ENCODE peak calls at places on chromosomes 4 and X, in eight cellular contexts. K is astrocyte of the spinal cord; U is RCC 7860; J is dorsolateral prefrontal cortex; M is GM03348; Z is cardiac muscle cell; B is activated naive CD8-positive, alpha-beta T cell treated with anti-CD3 and anti-CD28 coated beads for 36 hours; A is GF-D8. F is an unnamed sample.

GRCh38 chr4:56731857-56732256 is 50.8 kb upstream of the HOPX start:
- DNase-seq in J (no peak), A (no peak), B (no peak), K (no peak), Z (no peak), U (no peak), M (no peak), F (no peak)

GRCh38 chr4:153432971-153433752 is 33.0 kb upstream of the TMEM131L start:
- DNase-seq in J (no peak), Z (peak), U (peak), B (peak), M (peak), A (peak), K (peak), F (no peak)

GRCh38 chrX:18654873-18655836 is 16.8 kb downstream of the RS1 start:
- DNase-seq in U (no peak), M (no peak), B (no peak), A (no peak), Z (no peak), J (no peak), K (peak), F (no peak)

GRCh38 chrX:10110984-10111363 is 45.8 kb upstream of the CLCN4 start:
- DNase-seq in K (no peak), B (peak), U (no peak), J (no peak), A (no peak), M (peak), Z (no peak), F (no peak)

GRCh38 chr4:786861-787300 is 39.0 kb downstream of the CPLX1 start:
- DNase-seq in B (no peak), U (no peak), K (no peak), J (no peak), Z (no peak), M (no peak), A (no peak), F (no peak)

GRCh38 chr4:62917649-62918048 is 1491.6 kb downstream of the TECRL start:
- DNase-seq in J (no peak), B (no peak), U (no peak), Z (no peak), M (no peak), K (no peak), A (no peak), F (no peak)

GRCh38 chrX:129577473-129577872 is 37.4 kb downstream of the OCRL start:
- DNase-seq in A (no peak), U (peak), J (no peak), B (no peak), K (peak), Z (no peak), M (peak), F (no peak)

GRCh38 chrX:46904626-46905025 is 7.6 kb upstream of the JADE3 start:
- DNase-seq in B (no peak), K (no peak), M (no peak), J (no peak), Z (no peak), A (no peak), U (no peak), F (no peak)

GRCh38 chrX:107290019-107290418 is 83.6 kb downstream of the DNAAF6 start:
- DNase-seq in J (no peak), U (no peak), A (no peak), Z (no peak), K (no peak), B (no peak), M (no peak), F (no peak)

GRCh38 chrX:96538104-96538725 is 146.4 kb upstream of the DIAPH2 start:
- DNase-seq in M (no peak), A (no peak), U (no peak), B (no peak), J (no peak), Z (no peak), K (no peak), F (no peak)

GRCh38 chrX:53320543-53321215 is 39.3 kb upstream of the IQSEC2 start:
- DNase-seq in M (peak), Z (peak), B (peak), K (no peak), U (no peak), J (no peak), A (no peak), F (no peak)

GRCh38 chr4:155541716-155542115 is 124.9 kb upstream of the GUCY1A1 start:
- DNase-seq in U (no peak), M (no peak), Z (no peak), A (no peak), K (no peak), J (no peak), B (no peak), F (no peak)

GRCh38 chr4:83585982-83586508 is 50.1 kb downstream of the GPAT3 start:
- DNase-seq in B (no peak), U (no peak), A (no peak), M (no peak), K (no peak), Z (no peak), J (no peak), F (no peak)

GRCh38 chr4:38782452-38783108 is at the start of gene TLR10:
- DNase-seq in M (peak), U (peak), B (no peak), Z (peak), A (no peak), J (no peak), K (peak), F (no peak)

GRCh38 chrX:129959493-129959832 is 23.0 kb upstream of the BCORL1 start:
- DNase-seq in A (no peak), J (no peak), M (peak), Z (peak), B (no peak), U (no peak), K (no peak), F (no peak)

GRCh38 chrX:13888284-13888683 is 71.4 kb upstream of the GPM6B start:
- DNase-seq in J (peak), U (no peak), K (no peak), M (no peak), A (no peak), B (no peak), Z (no peak), F (no peak)

GRCh38 chr4:72496119-72496518 is 72.9 kb downstream of the ADAMTS3 start:
- DNase-seq in J (no peak), M (peak), K (peak), B (no peak), Z (no peak), U (peak), A (no peak), F (no peak)

GRCh38 chr4:147853706-147854105 is 121.8 kb downstream of the ARHGAP10 start:
- DNase-seq in M (peak), K (no peak), J (no peak), A (no peak), B (no peak), U (no peak), Z (no peak), F (no peak)

GRCh38 chrX:137926090-137926489 is 360.2 kb downstream of the ZIC3 start:
- DNase-seq in K (peak), Z (peak), A (no peak), U (no peak), J (no peak), B (no peak), M (no peak), F (no peak)

GRCh38 chr4:84482564-84483563 is 16.2 kb downstream of the NKX6-1 start:
- DNase-seq in Z (peak), K (no peak), B (no peak), U (no peak), A (no peak), M (no peak), J (no peak), F (no peak)

GRCh38 chrX:84747516-84747915 is 245.3 kb upstream of the HDX start:
- DNase-seq in U (no peak), A (no peak), M (no peak), K (no peak), Z (no peak), B (no peak), J (no peak), F (no peak)

GRCh38 chr4:25702848-25703247 is 47.2 kb downstream of the SLC34A2 start:
- DNase-seq in Z (peak), M (peak), U (peak), K (peak), B (no peak), J (peak), A (no peak), F (no peak)

GRCh38 chr4:112287258-112287873 is 1.7 kb upstream of the TIFA start:
- DNase-seq in K (no peak), U (no peak), Z (no peak), A (no peak), M (no peak), B (no peak), J (no peak), F (no peak)

GRCh38 chr4:105807496-105807895 is 87.8 kb upstream of the NPNT start:
- DNase-seq in J (no peak), K (peak), A (no peak), Z (no peak), B (no peak), M (no peak), U (no peak), F (no peak)

GRCh38 chrX:40153335-40154221 is 55.8 kb upstream of the BCOR start:
- DNase-seq in A (peak), B (peak), K (no peak), M (peak), J (no peak), U (peak), Z (peak), F (no peak)

GRCh38 chrX:8731579-8732395 is at the start of gene ANOS1:
- DNase-seq in U (no peak), B (no peak), K (peak), Z (peak), M (peak), J (no peak), A (no peak), F (no peak)

GRCh38 chr4:128386761-128387599 is 99.4 kb upstream of the PGRMC2 start:
- DNase-seq in K (peak), A (no peak), Z (no peak), B (no peak), U (peak), J (peak), M (peak), F (peak)

GRCh38 chr4:15794905-15795304 is 16.8 kb downstream of the CD38 start:
- DNase-seq in Z (no peak), B (no peak), M (no peak), A (no peak), J (no peak), U (no peak), K (no peak), F (no peak)

GRCh38 chr4:21795091-21795490 is 153.5 kb downstream of the KCNIP4 start:
- DNase-seq in K (peak), U (no peak), J (no peak), Z (no peak), A (no peak), B (peak), M (peak), F (no peak)

GRCh38 chr4:136395212-136395722 is 1137.0 kb downstream of the PCDH18 start:
- DNase-seq in M (no peak), U (no peak), A (no peak), B (no peak), J (no peak), K (no peak), Z (no peak), F (no peak)

GRCh38 chr4:3361406-3361805 is 68.6 kb downstream of the RGS12 start:
- DNase-seq in B (no peak), U (no peak), A (no peak), M (no peak), K (no peak), Z (no peak), J (no peak), F (no peak)

GRCh38 chrX:30308263-30309138 is 689 bp downstream of the NR0B1 start:
- DNase-seq in U (no peak), J (no peak), M (peak), A (no peak), B (no peak), Z (peak), K (peak), F (no peak)

GRCh38 chr4:138898282-138898681 is 117.3 kb upstream of the NOCT start:
- DNase-seq in K (peak), U (no peak), J (no peak), M (peak), Z (no peak), B (no peak), A (no peak), F (no peak)

GRCh38 chr4:109302366-109303140 is at the start of gene COL25A1:
- DNase-seq in K (peak), M (peak), U (no peak), Z (peak), A (no peak), B (peak), J (no peak), F (no peak)

GRCh38 chrX:100208076-100208475 is 202.0 kb downstream of the PCDH19 start:
- DNase-seq in K (no peak), M (no peak), Z (no peak), U (no peak), A (no peak), B (no peak), J (no peak), F (no peak)

GRCh38 chr4:139243448-139244365 is 36.3 kb downstream of the MGARP start:
- DNase-seq in Z (no peak), B (no peak), M (peak), A (no peak), J (no peak), U (peak), K (peak), F (no peak)

GRCh38 chr4:165096776-165097175 is 15.9 kb downstream of the TMEM192 start:
- DNase-seq in Z (peak), A (no peak), M (peak), B (no peak), J (no peak), K (peak), U (no peak), F (no peak)

GRCh38 chrX:2351321-2351720 is 149.5 kb downstream of the DHRSX start:
- DNase-seq in J (no peak), B (no peak), K (peak), M (peak), Z (no peak), U (peak), A (no peak), F (no peak)

GRCh38 chrX:119887721-119888425 is 7.8 kb upstream of the AKAP14 start:
- DNase-seq in A (no peak), U (no peak), K (peak), M (peak), J (peak), Z (peak), B (peak), F (no peak)

F was measured in esophagus muscularis mucosa.